ENCODE peak calls at places on chromosomes 12 and 14, in eight cellular contexts. Q is HepG2, G is ovary, M is tibial nerve, U is A549, L is suprapubic skin, O is transverse colon, D is upper lobe of left lung. Z is an unnamed sample.

GRCh38 chr14:105118646-105119409 is 49.7 kb downstream of the JAG2 start:
- DNase-seq in O (no peak), U (no peak), D (no peak), Q (no peak), G (no peak), L (peak; percentile 59), M (no peak), Z (no peak)

GRCh38 chr14:54737132-54737711 is 165.4 kb downstream of the GCH1 start:
- DNase-seq in Q (no peak), U (no peak), O (no peak), L (no peak), M (no peak), D (no peak), G (no peak), Z (no peak)

GRCh38 chr14:101669629-101670028 is 91.9 kb upstream of the PPP2R5C start:
- DNase-seq in Q (no peak), M (no peak), O (no peak), L (no peak), G (no peak), D (no peak), U (no peak), Z (no peak)

GRCh38 chr12:97573901-97574300 is 111.3 kb downstream of the RMST start:
- DNase-seq in L (no peak), U (no peak), O (no peak), M (no peak), Q (no peak), G (no peak), D (no peak), Z (no peak)

GRCh38 chr12:104702565-104703139 is 245.9 kb downstream of the CHST11 start:
- DNase-seq in L (peak; percentile 79), Q (no peak), O (no peak), M (peak; percentile 58), D (peak; percentile 46), U (no peak), G (no peak), Z (no peak)

GRCh38 chr12:107759410-107759809 is 1.5 kb downstream of the PRDM4 start:
- DNase-seq in Q (peak; percentile 23), O (peak; percentile 53), M (no peak), G (no peak), L (no peak), U (peak; percentile 60), D (no peak), Z (no peak)

GRCh38 chr12:46839964-46840363 is 14.2 kb upstream of the SLC38A4 start:
- DNase-seq in G (no peak), Q (peak; percentile 8), L (no peak), U (no peak), D (no peak), M (no peak), O (no peak), Z (no peak)

GRCh38 chr14:86143248-86143647 is 613.3 kb downstream of the FLRT2 start:
- DNase-seq in D (no peak), O (no peak), M (no peak), U (no peak), G (no peak), L (no peak), Q (no peak), Z (no peak)

GRCh38 chr14:55129086-55129427 is at the start of gene LGALS3:
- DNase-seq in L (peak; percentile 86), D (peak; percentile 96), Q (no peak), M (peak; percentile 72), O (peak; percentile 88), U (peak; percentile 56), G (peak; percentile 80), Z (peak; percentile 87)

GRCh38 chr14:101875041-101875725 is 89.2 kb upstream of the DYNC1H1 start:
- DNase-seq in L (no peak), G (no peak), M (no peak), Q (no peak), D (no peak), O (no peak), U (no peak), Z (no peak)

GRCh38 chr12:28811457-28811856 is 337.6 kb upstream of the FAR2 start:
- DNase-seq in Q (no peak), U (no peak), L (no peak), D (no peak), M (no peak), G (no peak), O (no peak), Z (no peak)

GRCh38 chr12:22480016-22480415 is 64.3 kb downstream of the C2CD5 start:
- DNase-seq in L (no peak), D (no peak), Q (no peak), M (no peak), U (no peak), G (no peak), O (no peak), Z (no peak)

GRCh38 chr12:1797011-1797901 is 23.1 kb upstream of the LRTM2 start:
- DNase-seq in G (peak; percentile 60), O (peak; percentile 78), U (no peak), M (peak; percentile 54), Q (no peak), D (peak; percentile 94), L (peak; percentile 88), Z (peak; percentile 63)

GRCh38 chr12:1811281-1811947 is 9.0 kb upstream of the LRTM2 start:
- DNase-seq in D (no peak), O (no peak), Q (peak; percentile 75), U (no peak), L (no peak), M (no peak), G (no peak), Z (no peak)

DNA sequence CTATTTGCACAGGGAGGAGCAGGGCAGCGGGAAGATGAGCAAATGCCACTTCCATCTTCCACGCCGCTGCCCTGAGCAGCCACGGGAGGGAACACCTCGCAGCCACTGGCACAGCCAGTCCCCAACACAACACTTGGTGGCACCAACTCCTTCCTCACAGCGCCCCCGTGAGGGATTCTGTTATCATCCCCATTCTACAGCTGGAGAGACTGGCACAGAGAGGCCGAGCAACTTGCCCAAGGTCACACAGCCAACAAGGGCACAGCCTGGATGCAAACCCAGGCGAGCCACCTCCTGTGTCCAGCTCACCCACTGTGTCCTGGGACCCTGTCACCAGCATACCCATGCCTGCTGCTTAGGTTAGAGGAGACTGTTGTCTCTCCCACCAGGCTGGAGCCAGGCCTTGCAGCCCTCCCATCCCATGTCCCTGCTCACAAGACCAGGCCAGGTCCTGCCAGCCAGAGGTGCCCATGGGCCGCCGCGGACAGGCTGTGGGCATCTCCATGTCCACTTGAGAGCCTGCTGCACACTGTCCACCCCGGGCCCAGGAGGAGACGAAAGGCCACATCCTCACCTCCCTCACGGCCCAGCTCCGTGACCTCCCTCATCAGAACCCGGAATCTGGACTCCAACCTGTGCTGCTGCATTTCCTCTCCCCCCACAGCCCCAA is 57.0 kb downstream of the NCOR2 start:
- DNase-seq in U (peak; percentile 45), D (no peak), O (peak; percentile 45), M (no peak), L (no peak), G (no peak), Q (peak; percentile 42), Z (peak; percentile 34)
- TF ChIP-seq EP300 in U (no peak), D (no peak), O (no peak), M (no peak), L (no peak), G (no peak), Q (no peak), Z (no peak)

GRCh38 chr14:23567186-23568020 is at the start of gene AP1G2:
- DNase-seq in Q (peak; percentile 97), D (peak; percentile 95), G (peak; percentile 92), L (peak; percentile 94), O (peak; percentile 96), M (peak; percentile 55), U (peak; percentile 91), Z (peak; percentile 93)
- TF ChIP-seq POLR2A in Q (no peak), D (no peak), G (peak; percentile 63), L (no peak), O (peak; percentile 91), M (no peak), U (peak; percentile 92), Z (no peak)

DNA sequence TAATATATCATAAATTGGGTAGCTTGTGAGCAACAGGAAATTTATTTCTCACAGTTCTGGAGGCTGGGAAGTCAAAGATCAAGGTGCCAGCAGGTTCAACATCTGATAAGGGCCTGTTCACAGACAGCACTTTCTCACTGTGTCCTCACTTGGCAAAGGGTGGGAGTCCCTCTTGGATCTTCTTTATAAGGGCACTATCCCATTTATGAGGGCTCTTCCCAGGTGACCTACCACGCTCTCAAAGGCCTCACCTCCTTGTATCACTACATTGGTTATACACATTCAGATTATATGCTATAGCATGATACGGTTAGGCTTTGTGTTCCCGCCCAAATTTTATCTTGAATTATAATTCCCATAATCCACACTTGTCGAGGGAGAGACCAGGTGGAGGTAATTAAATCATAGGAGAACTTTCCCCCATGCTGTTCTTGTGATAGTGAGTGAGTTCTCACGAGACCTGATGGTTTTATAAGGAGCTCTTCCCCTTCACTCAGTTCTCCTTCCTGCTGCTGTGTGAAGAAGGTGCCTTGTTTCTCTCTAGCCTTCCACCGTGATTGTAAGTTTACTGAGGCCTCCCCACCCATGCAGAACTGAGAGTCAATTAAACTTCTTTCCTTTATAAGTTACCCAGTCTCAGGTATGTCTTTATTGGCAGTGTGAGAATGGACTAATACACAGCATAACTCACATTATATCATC is 19.2 kb upstream of the LRIG3 start:
- DNase-seq in Q (no peak), O (no peak), L (no peak), G (no peak), U (no peak), M (no peak), D (no peak), Z (no peak)
- H3K4me3 ChIP-seq in Q (no peak overlapping the region), O (no peak overlapping the region), L (no peak overlapping the region), G (no peak overlapping the region), U (no peak overlapping the region), M (no peak overlapping the region), D (no peak overlapping the region), Z (no peak overlapping the region)

GRCh38 chr14:60655114-60655897 is 6.0 kb upstream of the SIX1 start:
- DNase-seq in D (peak; percentile 73), M (no peak), U (no peak), O (no peak), G (no peak), L (no peak), Q (no peak), Z (no peak)

GRCh38 chr14:60653388-60653690 is 4.1 kb upstream of the SIX1 start:
- DNase-seq in D (no peak), L (no peak), U (no peak), O (no peak), G (no peak), M (no peak), Q (no peak), Z (no peak)

GRCh38 chr14:60652674-60653387 is 3.6 kb upstream of the SIX1 start:
- DNase-seq in U (no peak), L (no peak), G (no peak), M (no peak), Q (no peak), D (peak; percentile 75), O (no peak), Z (no peak)

GRCh38 chr14:60653709-60654161 is 4.5 kb upstream of the SIX1 start:
- DNase-seq in L (no peak), O (no peak), U (no peak), G (no peak), D (no peak), Q (no peak), M (no peak), Z (no peak)

DNA sequence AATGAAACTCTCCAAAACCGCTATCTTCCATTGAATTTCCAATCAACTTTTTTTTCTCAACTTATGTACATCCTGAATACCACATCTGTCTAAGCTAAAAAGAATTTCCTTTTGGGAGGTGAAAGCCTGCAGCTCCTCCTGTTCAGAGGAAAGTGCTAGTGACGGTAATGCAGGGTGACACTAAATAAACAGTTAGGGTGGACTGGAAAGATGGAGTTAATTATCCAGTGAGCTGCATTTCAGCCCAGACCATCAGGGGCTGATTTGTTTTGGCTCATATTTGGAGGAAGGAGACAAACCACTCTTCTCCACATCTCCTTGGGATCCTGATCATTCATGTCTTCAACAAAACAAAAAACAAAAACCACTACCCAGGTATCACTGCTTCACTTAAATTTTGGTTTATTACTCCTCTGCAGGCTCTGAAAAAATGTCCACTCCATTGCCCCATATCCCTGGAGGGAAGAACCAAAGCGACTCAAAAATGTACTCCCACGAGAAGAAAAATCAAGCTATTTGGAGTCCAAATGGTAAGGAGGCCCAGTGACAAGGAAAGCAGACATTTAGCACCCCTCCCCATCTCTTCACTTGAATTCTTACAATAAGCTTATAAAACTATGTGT is 5.1 kb upstream of the SIX1 start:
- DNase-seq in O (no peak), U (no peak), Q (no peak), M (no peak), L (no peak), G (no peak), D (no peak), Z (no peak)
- TF ChIP-seq EP300 in O (no peak), U (no peak), Q (no peak), M (no peak), L (no peak), G (no peak), D (no peak), Z (no peak)